ENCODE peak calls at places on chromosomes 5 and 9, in four cellular contexts. One of them, this sample, is unnamed.

GRCh38 chr5:113336975-113337374 is 97.8 kb downstream of the TSSK1B start:
- DNase-seq in KBM-7: peak
- DNase-seq in frontal cortex: no peak
- DNase-seq in activated CD4-positive, alpha-beta T cell treated with anti-CD3 and anti-CD28 coated beads for 24 hours: no peak
- DNase-seq in this sample: peak

GRCh38 chr5:14424011-14424685 is 157.4 kb upstream of the OTULINL start:
- DNase-seq in KBM-7: no peak
- DNase-seq in frontal cortex: no peak
- DNase-seq in activated CD4-positive, alpha-beta T cell treated with anti-CD3 and anti-CD28 coated beads for 24 hours: no peak
- DNase-seq in this sample: no peak

GRCh38 chr5:138000102-138000723 is 32.7 kb downstream of the FAM13B start:
- DNase-seq in KBM-7: no peak
- DNase-seq in frontal cortex: no peak
- DNase-seq in activated CD4-positive, alpha-beta T cell treated with anti-CD3 and anti-CD28 coated beads for 24 hours: no peak
- DNase-seq in this sample: no peak

GRCh38 chr9:36765077-36765390 is 192.3 kb downstream of the MELK start:
- DNase-seq in KBM-7: no peak
- DNase-seq in frontal cortex: no peak
- DNase-seq in activated CD4-positive, alpha-beta T cell treated with anti-CD3 and anti-CD28 coated beads for 24 hours: no peak
- DNase-seq in this sample: no peak

GRCh38 chr9:129145841-129146292 is 32.2 kb downstream of the IER5L start:
- DNase-seq in KBM-7: no peak
- DNase-seq in frontal cortex: peak
- DNase-seq in activated CD4-positive, alpha-beta T cell treated with anti-CD3 and anti-CD28 coated beads for 24 hours: no peak
- DNase-seq in this sample: no peak

GRCh38 chr5:53327811-53328331 is 152.6 kb upstream of the FST start:
- DNase-seq in KBM-7: no peak
- DNase-seq in frontal cortex: no peak
- DNase-seq in activated CD4-positive, alpha-beta T cell treated with anti-CD3 and anti-CD28 coated beads for 24 hours: no peak
- DNase-seq in this sample: no peak

GRCh38 chr5:151141535-151141934 is 16.0 kb downstream of the ANXA6 start:
- DNase-seq in KBM-7: no peak
- DNase-seq in frontal cortex: no peak
- DNase-seq in activated CD4-positive, alpha-beta T cell treated with anti-CD3 and anti-CD28 coated beads for 24 hours: no peak
- DNase-seq in this sample: no peak

GRCh38 chr9:93033541-93033940 is 25.0 kb upstream of the SUSD3 start:
- DNase-seq in KBM-7: peak
- DNase-seq in frontal cortex: no peak
- DNase-seq in activated CD4-positive, alpha-beta T cell treated with anti-CD3 and anti-CD28 coated beads for 24 hours: no peak
- DNase-seq in this sample: peak

GRCh38 chr5:147095740-147096139 is 139.1 kb upstream of the STK32A start:
- DNase-seq in KBM-7: no peak
- DNase-seq in frontal cortex: no peak
- DNase-seq in activated CD4-positive, alpha-beta T cell treated with anti-CD3 and anti-CD28 coated beads for 24 hours: no peak
- DNase-seq in this sample: no peak